ENCODE peak calls at places on chromosomes 16 and 17, in nine cellular contexts. N is endodermal cell, T is RWPE1, H is lower leg skin, D is K562, G is tibial artery, K is GM12864, Q is GM13976, M is cardiac muscle cell. S is an unnamed sample.
A peak's percentile ranks its signal among the peaks of the same experiment; 100 is the strongest.

GRCh38 chr17:80997471-80998387 is 6.1 kb downstream of the CHMP6 start:
- DNase-seq in N (peak; percentile 42), T (no peak), H (no peak), D (no peak), G (no peak), K (no peak), Q (peak; percentile 25), M (no peak), S (no peak)

GRCh38 chr16:87160218-87160617 is 157.0 kb downstream of the C16orf95 start:
- DNase-seq in N (no peak), T (no peak), H (no peak), D (no peak), G (no peak), K (no peak), Q (no peak), M (peak; percentile 20), S (no peak)

GRCh38 chr17:62724398-62725146 is 83.5 kb downstream of the MARCHF10 start:
- DNase-seq in N (peak; percentile 50), T (peak; percentile 81), H (no peak), D (no peak), G (no peak), K (peak; percentile 91), Q (peak; percentile 71), M (no peak), S (peak; percentile 79)

GRCh38 chr16:23729503-23730424 is 16.7 kb upstream of the ERN2 start:
- DNase-seq in N (peak; percentile 78), T (peak; percentile 24), H (no peak), D (peak; percentile 74), G (no peak), K (no peak), Q (no peak), M (peak; percentile 89), S (no peak)

GRCh38 chr16:22941970-22942501 is 128.1 kb downstream of the HS3ST2 start:
- DNase-seq in N (peak; percentile 3), T (no peak), H (no peak), D (no peak), G (no peak), K (no peak), Q (no peak), M (no peak), S (no peak)

GRCh38 chr16:24544640-24545039 is 5.3 kb downstream of the RBBP6 start:
- DNase-seq in N (no peak), T (no peak), H (no peak), D (no peak), G (no peak), K (no peak), Q (no peak), M (no peak), S (no peak)

GRCh38 chr17:36600936-36601302 is 464 bp upstream of the MRM1 start:
- DNase-seq in N (no peak), T (no peak), H (no peak), D (no peak), G (no peak), K (no peak), Q (no peak), M (no peak), S (no peak)

GRCh38 chr16:61890346-61890745 is 145.9 kb downstream of the CDH8 start:
- DNase-seq in N (no peak), T (peak; percentile 2), H (no peak), D (no peak), G (no peak), K (no peak), Q (no peak), M (no peak), S (no peak)

DNA sequence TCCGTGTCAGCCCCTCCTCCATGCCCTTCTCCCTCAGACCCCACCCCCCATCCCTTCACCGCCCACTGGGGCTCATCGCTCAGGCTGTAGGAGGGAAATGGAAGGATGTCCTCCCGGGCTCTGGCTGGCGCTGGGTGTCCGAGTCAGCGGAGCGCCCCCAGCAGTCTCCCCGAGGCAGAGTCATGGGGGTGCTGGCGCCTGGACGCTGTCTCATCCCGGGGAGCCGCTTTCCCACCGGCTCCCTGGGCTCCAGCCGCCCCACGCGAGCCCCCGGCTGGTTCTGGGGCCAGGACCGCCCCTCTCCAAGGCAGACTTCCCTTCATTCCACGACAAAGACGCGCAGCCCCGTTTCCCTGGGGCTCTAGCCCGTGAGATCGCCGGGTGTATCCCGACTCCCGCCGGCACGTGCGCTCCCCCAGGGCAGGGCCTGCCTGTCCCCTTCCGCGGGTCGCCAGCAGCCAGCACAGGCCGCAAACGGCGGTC is 398 bp upstream of the ANTKMT start:
- DNase-seq in N (peak; percentile 88), T (no peak), H (no peak), D (peak; percentile 84), G (no peak), K (no peak), Q (peak; percentile 80), M (peak; percentile 82), S (peak; percentile 74)
- TF ChIP-seq CTCF in N (peak; percentile 29), T (peak; percentile 14), H (no peak), D (peak; percentile 51), G (no peak), K (peak; percentile 43), Q (peak; percentile 28), M (peak; percentile 24), S (peak; percentile 32)

GRCh38 chr16:4944333-4945281 is 7.7 kb upstream of the PPL start:
- DNase-seq in N (peak; percentile 93), T (peak; percentile 96), H (peak; percentile 89), D (peak; percentile 54), G (peak; percentile 94), K (no peak), Q (no peak), M (peak; percentile 99), S (no peak)

GRCh38 chr16:4946917-4947316 is 10.0 kb upstream of the PPL start:
- DNase-seq in N (no peak), T (no peak), H (no peak), D (no peak), G (no peak), K (no peak), Q (no peak), M (no peak), S (no peak)

GRCh38 chr16:4947722-4948503 is 10.2 kb upstream of the SEC14L5 start:
- DNase-seq in N (peak; percentile 95), T (no peak), H (no peak), D (no peak), G (no peak), K (no peak), Q (no peak), M (peak; percentile 14), S (no peak)

GRCh38 chr16:4948903-4949766 is 9.0 kb upstream of the SEC14L5 start:
- DNase-seq in N (no peak), T (no peak), H (no peak), D (no peak), G (no peak), K (no peak), Q (no peak), M (no peak), S (no peak)

GRCh38 chr16:4945560-4946502 is 8.9 kb upstream of the PPL start:
- DNase-seq in N (no peak), T (peak; percentile 78), H (peak; percentile 71), D (no peak), G (peak; percentile 71), K (no peak), Q (no peak), M (no peak), S (no peak)
- TF ChIP-seq CTCF in N (no peak), T (no peak), H (no peak), D (no peak), G (no peak), K (no peak), Q (no peak), M (no peak), S (no peak)

GRCh38 chr17:19317359-19318095 is 45.0 kb downstream of the B9D1 start:
- DNase-seq in N (peak; percentile 99), T (no peak), H (no peak), D (peak; percentile 73), G (peak; percentile 51), K (peak; percentile 24), Q (peak; percentile 72), M (peak; percentile 72), S (peak; percentile 80)
- TF ChIP-seq CTCF in N (peak; percentile 60), T (no peak), H (no peak), D (peak; percentile 70), G (no peak), K (peak; percentile 55), Q (no peak), M (peak; percentile 30), S (peak; percentile 52)

GRCh38 chr16:26969589-26970217 is 97.0 kb upstream of the C16orf82 start:
- DNase-seq in N (no peak), T (no peak), H (no peak), D (no peak), G (no peak), K (no peak), Q (no peak), M (no peak), S (no peak)
- TF ChIP-seq CTCF in N (no peak), T (no peak), H (no peak), D (no peak), G (no peak), K (no peak), Q (no peak), M (no peak), S (no peak)

GRCh38 chr16:56317998-56318912 is 107.1 kb downstream of the AMFR start:
- DNase-seq in N (peak; percentile 95), T (peak; percentile 92), H (peak; percentile 70), D (peak; percentile 91), G (peak; percentile 82), K (no peak), Q (peak; percentile 94), M (peak; percentile 85), S (peak; percentile 91)
- TF ChIP-seq CTCF in N (peak; percentile 95), T (peak; percentile 81), H (no peak), D (peak; percentile 88), G (peak; percentile 94), K (peak; percentile 87), Q (peak; percentile 84), M (peak; percentile 91), S (peak; percentile 89)

GRCh38 chr17:66567234-66568170 is 265.1 kb downstream of the PRKCA start:
- DNase-seq in N (peak; percentile 98), T (peak; percentile 63), H (peak; percentile 70), D (peak; percentile 72), G (peak; percentile 81), K (peak; percentile 36), Q (peak; percentile 70), M (peak; percentile 91), S (peak; percentile 71)
- TF ChIP-seq CTCF in N (peak; percentile 95), T (peak; percentile 85), H (no peak), D (peak; percentile 93), G (peak; percentile 69), K (peak; percentile 95), Q (peak; percentile 79), M (peak; percentile 91), S (peak; percentile 83)